ENCODE peak calls at places on chromosome 15, in six cellular contexts. P is CD8-positive, alpha-beta T cell; L is breast epithelium; Y is H9; K is heart right ventricle; O is fibroblast of lung. X is an unnamed sample.

GRCh38 chr15:63203451-63204090 is 14.2 kb downstream of the RAB8B start:
- DNase-seq in P (peak), L (no peak), Y (no peak), K (no peak), O (no peak), X (no peak)

GRCh38 chr15:58403581-58403980 is 28.2 kb upstream of the LIPC start:
- DNase-seq in P (no peak), L (no peak), Y (no peak), K (no peak), O (no peak), X (no peak)

GRCh38 chr15:25943831-25944230 is 80.7 kb upstream of the ATP10A start:
- DNase-seq in P (no peak), L (no peak), Y (no peak), K (no peak), O (no peak), X (no peak)

GRCh38 chr15:33022629-33023028 is 171.9 kb downstream of the FMN1 start:
- DNase-seq in P (no peak), L (peak), Y (peak), K (peak), O (peak), X (peak)

GRCh38 chr15:68507447-68507846 is 71.3 kb upstream of the CORO2B start:
- DNase-seq in P (no peak), L (no peak), Y (peak), K (no peak), O (no peak), X (no peak)

GRCh38 chr15:73804421-73804820 is 51.3 kb upstream of the INSYN1 start:
- DNase-seq in P (no peak), L (no peak), Y (no peak), K (no peak), O (no peak), X (no peak)

GRCh38 chr15:33091983-33092688 is 102.4 kb downstream of the FMN1 start:
- DNase-seq in P (no peak), L (no peak), Y (no peak), K (no peak), O (peak), X (no peak)

GRCh38 chr15:79978694-79979519 is 7.9 kb upstream of the BCL2A1 start:
- DNase-seq in P (no peak), L (no peak), Y (no peak), K (no peak), O (peak), X (no peak)

GRCh38 chr15:40939909-40940801 is 11.0 kb downstream of the DLL4 start:
- DNase-seq in P (no peak), L (no peak), Y (no peak), K (peak), O (no peak), X (no peak)

GRCh38 chr15:38685686-38686339 is 121.2 kb upstream of the RASGRP1 start:
- DNase-seq in P (peak), L (no peak), Y (no peak), K (no peak), O (no peak), X (no peak)

GRCh38 chr15:71784719-71785118 is 25.6 kb upstream of the NR2E3 start:
- DNase-seq in P (no peak), L (no peak), Y (no peak), K (no peak), O (no peak), X (no peak)

GRCh38 chr15:40871749-40872617 is 2.1 kb downstream of the RHOV start:
- DNase-seq in P (no peak), L (peak), Y (peak), K (no peak), O (no peak), X (peak)

GRCh38 chr15:57565326-57565725 is 26.4 kb upstream of the MYZAP start:
- DNase-seq in P (peak), L (peak), Y (peak), K (no peak), O (no peak), X (no peak)

GRCh38 chr15:74964794-74965193 is 8.2 kb upstream of the RPP25 start:
- DNase-seq in P (no peak), L (no peak), Y (no peak), K (no peak), O (no peak), X (no peak)

GRCh38 chr15:64618569-64618968 is 156.8 kb downstream of the RBPMS2 start:
- DNase-seq in P (no peak), L (no peak), Y (no peak), K (no peak), O (no peak), X (no peak)

GRCh38 chr15:46343527-46343926 is 708.7 kb downstream of the SQOR start:
- DNase-seq in P (no peak), L (no peak), Y (no peak), K (no peak), O (no peak), X (no peak)

GRCh38 chr15:71201471-71201870 is 86.2 kb downstream of the THSD4 start:
- DNase-seq in P (no peak), L (no peak), Y (no peak), K (no peak), O (peak), X (no peak)

GRCh38 chr15:50633653-50634052 is 52.9 kb downstream of the TRPM7 start:
- DNase-seq in P (no peak), L (no peak), Y (no peak), K (no peak), O (no peak), X (no peak)

GRCh38 chr15:89051875-89052274 is 36.4 kb upstream of the ABHD2 start:
- DNase-seq in P (no peak), L (no peak), Y (no peak), K (no peak), O (peak), X (no peak)

GRCh38 chr15:96322401-96323249 is 7.9 kb upstream of the NR2F2 start:
- DNase-seq in P (no peak), L (no peak), Y (peak), K (peak), O (peak), X (no peak)

GRCh38 chr15:82966671-82967071 is 14.2 kb upstream of the HOMER2 start:
- DNase-seq in P (no peak), L (no peak), Y (no peak), K (no peak), O (no peak), X (no peak)

GRCh38 chr15:59867436-59867835 is 136.7 kb upstream of the FOXB1 start:
- DNase-seq in P (no peak), L (no peak), Y (no peak), K (no peak), O (no peak), X (no peak)

GRCh38 chr15:38554354-38554753 is 10.3 kb downstream of the RASGRP1 start:
- DNase-seq in P (no peak), L (no peak), Y (no peak), K (no peak), O (no peak), X (no peak)

GRCh38 chr15:40554164-40554530 is 10.7 kb downstream of the CCDC32 start:
- DNase-seq in P (no peak), L (no peak), Y (peak), K (no peak), O (no peak), X (no peak)

GRCh38 chr15:39587910-39588530 is 7.1 kb downstream of the THBS1 start:
- DNase-seq in P (no peak), L (no peak), Y (no peak), K (no peak), O (peak), X (no peak)

GRCh38 chr15:41238100-41238499 is 7.0 kb downstream of the CHP1 start:
- DNase-seq in P (no peak), L (no peak), Y (no peak), K (no peak), O (no peak), X (no peak)

GRCh38 chr15:60592386-60593339 is 113.7 kb upstream of the ICE2 start:
- DNase-seq in P (peak), L (peak), Y (peak), K (peak), O (peak), X (peak)

GRCh38 chr15:68372291-68372811 is 59.6 kb downstream of the ITGA11 start:
- DNase-seq in P (no peak), L (no peak), Y (peak), K (peak), O (peak), X (peak)

GRCh38 chr15:64180235-64180824 is 17.5 kb upstream of the PPIB start:
- DNase-seq in P (no peak), L (no peak), Y (peak), K (no peak), O (no peak), X (no peak)

GRCh38 chr15:97998307-97999071 is 38.0 kb downstream of the ARRDC4 start:
- DNase-seq in P (no peak), L (no peak), Y (no peak), K (no peak), O (no peak), X (no peak)

GRCh38 chr15:44299997-44300396 is 11.5 kb downstream of the GOLM2 start:
- DNase-seq in P (no peak), L (no peak), Y (no peak), K (no peak), O (no peak), X (no peak)

GRCh38 chr15:44295909-44296420 is 7.4 kb downstream of the GOLM2 start:
- DNase-seq in P (no peak), L (no peak), Y (no peak), K (no peak), O (peak), X (no peak)

GRCh38 chr15:44300567-44300966 is 12.0 kb downstream of the GOLM2 start:
- DNase-seq in P (no peak), L (no peak), Y (no peak), K (no peak), O (no peak), X (no peak)

GRCh38 chr15:44296625-44297524 is 8.4 kb downstream of the GOLM2 start:
- DNase-seq in P (no peak), L (no peak), Y (no peak), K (no peak), O (peak), X (peak)

DNA sequence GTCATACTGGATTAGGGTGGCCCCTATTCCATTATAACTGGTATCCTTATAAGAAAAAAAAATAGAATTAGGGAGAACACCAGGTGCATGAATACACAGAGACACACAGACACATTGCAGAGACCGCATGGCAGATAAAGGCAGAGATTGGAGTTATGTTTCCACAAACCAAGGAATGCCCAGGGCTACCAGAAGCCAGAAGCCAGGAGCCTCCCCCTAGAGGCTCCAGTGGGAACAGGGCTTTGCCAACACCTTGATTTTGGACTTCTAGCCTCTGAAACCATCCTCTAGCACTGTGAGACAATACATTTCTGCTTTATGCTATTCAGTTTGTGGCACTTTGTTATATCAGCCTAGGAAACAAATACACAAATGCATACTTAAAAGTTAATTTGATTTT is 10.4 kb downstream of the GOLM2 start:
- DNase-seq in P (no peak), L (no peak), Y (peak), K (no peak), O (no peak), X (peak)
- TF ChIP-seq CTCF in P (no peak), L (no peak), Y (peak), K (no peak), O (peak), X (no peak)

DNA sequence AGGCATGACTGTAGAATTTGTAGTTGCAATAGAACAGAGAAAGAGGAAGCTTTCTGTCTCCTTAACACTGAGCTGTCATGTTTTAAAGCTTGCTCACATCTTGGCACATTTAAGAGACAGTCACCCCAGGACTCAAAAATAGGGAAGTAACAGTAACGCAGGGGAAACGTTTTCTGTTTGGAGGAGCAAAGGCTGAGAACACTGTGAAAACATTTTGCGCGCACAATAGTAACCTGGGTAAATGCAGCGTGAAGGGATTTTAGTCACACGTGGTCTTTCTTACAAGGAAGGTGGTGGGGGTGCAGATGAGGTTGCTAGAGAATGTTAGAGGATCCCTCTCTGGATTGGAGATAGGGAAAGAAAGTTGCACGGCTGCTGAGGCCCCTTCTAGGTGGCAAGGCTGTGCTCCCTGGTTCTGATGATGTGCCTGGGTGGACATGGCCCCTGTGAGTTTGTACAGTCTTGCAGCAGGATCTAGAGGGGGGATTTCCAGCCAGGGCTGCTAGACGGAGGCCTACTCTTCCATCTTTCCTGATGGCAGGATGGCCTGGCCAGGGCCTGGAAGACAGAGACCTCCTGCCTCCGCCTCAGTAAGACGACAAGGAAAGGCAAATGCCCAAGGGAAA is 12.0 kb downstream of the STARD5 start:
- DNase-seq in P (no peak), L (no peak), Y (no peak), K (no peak), O (peak), X (no peak)
- H3K27ac ChIP-seq in P (peak), L (peak), Y (no peak), K (peak), O (no peak), X (peak)

GRCh38 chr15:77112819-77113569 is 42.1 kb upstream of the TSPAN3 start:
- DNase-seq in P (no peak), L (no peak), Y (peak), K (no peak), O (no peak), X (no peak)
- TF ChIP-seq CTCF in P (no peak), L (no peak), Y (peak), K (no peak), O (no peak), X (no peak)

GRCh38 chr15:85037617-85038016 is 56.0 kb downstream of the PDE8A start:
- DNase-seq in P (no peak), L (no peak), Y (no peak), K (no peak), O (no peak), X (no peak)
- H3K27ac ChIP-seq in P (no peak), L (no peak), Y (no peak), K (peak), O (no peak), X (no peak)

GRCh38 chr15:92531406-92531805 is 124.2 kb downstream of the FAM174B start:
- DNase-seq in P (no peak), L (no peak), Y (no peak), K (no peak), O (no peak), X (no peak)
- TF ChIP-seq CTCF in P (no peak), L (no peak), Y (no peak), K (no peak), O (no peak), X (no peak)

X was measured in RWPE1.